ENCODE peak calls at places on chromosomes 2 and 18, in four cellular contexts. U, I, C and S are unnamed samples.

GRCh38 chr2:240961878-240962277 is 36.5 kb upstream of the SNED1 start:
- DNase-seq in U (no peak), I (peak), C (no peak), S (no peak)

GRCh38 chr18:44946529-44947113 is 265.9 kb downstream of the SETBP1 start:
- DNase-seq in U (no peak), I (no peak), C (no peak), S (no peak)

GRCh38 chr2:151762694-151763093 is 28.4 kb upstream of the NEB start:
- DNase-seq in U (no peak), I (no peak), C (no peak), S (no peak)

GRCh38 chr2:238114851-238115660 is 14.9 kb downstream of the ESPNL start:
- DNase-seq in U (no peak), I (no peak), C (no peak), S (no peak)

GRCh38 chr2:43027103-43027482 is 199.3 kb downstream of the ZFP36L2 start:
- DNase-seq in U (no peak), I (no peak), C (no peak), S (no peak)

GRCh38 chr18:8362863-8363262 is 246.4 kb upstream of the RAB12 start:
- DNase-seq in U (no peak), I (no peak), C (no peak), S (no peak)

GRCh38 chr18:11502368-11502767 is 107.0 kb upstream of the SLC35G4 start:
- DNase-seq in U (no peak), I (no peak), C (no peak), S (no peak)

GRCh38 chr2:15722980-15723379 is 131.3 kb downstream of the DDX1 start:
- DNase-seq in U (no peak), I (no peak), C (no peak), S (no peak)

GRCh38 chr2:54000524-54000923 is 29.7 kb upstream of the PSME4 start:
- DNase-seq in U (no peak), I (no peak), C (no peak), S (no peak)

GRCh38 chr18:74784791-74785190 is 187.1 kb downstream of the ZNF407 start:
- DNase-seq in U (no peak), I (no peak), C (no peak), S (no peak)

GRCh38 chr2:15817748-15818147 is 122.6 kb upstream of the MYCN start:
- DNase-seq in U (no peak), I (no peak), C (no peak), S (no peak)

GRCh38 chr18:54209471-54210180 is 14.8 kb downstream of the MBD2 start:
- DNase-seq in U (no peak), I (no peak), C (no peak), S (no peak)

GRCh38 chr2:230324503-230324902 is 2.5 kb upstream of the SP140L start:
- DNase-seq in U (no peak), I (no peak), C (no peak), S (no peak)

GRCh38 chr2:230325316-230326243 is 1.4 kb upstream of the SP140L start:
- DNase-seq in U (no peak), I (no peak), C (no peak), S (no peak)

GRCh38 chr2:230327418-230328154 is 593 bp downstream of the SP140L start:
- DNase-seq in U (no peak), I (no peak), C (no peak), S (no peak)

GRCh38 chr2:230328155-230328458 is 1.1 kb downstream of the SP140L start:
- DNase-seq in U (no peak), I (no peak), C (no peak), S (no peak)

DNA sequence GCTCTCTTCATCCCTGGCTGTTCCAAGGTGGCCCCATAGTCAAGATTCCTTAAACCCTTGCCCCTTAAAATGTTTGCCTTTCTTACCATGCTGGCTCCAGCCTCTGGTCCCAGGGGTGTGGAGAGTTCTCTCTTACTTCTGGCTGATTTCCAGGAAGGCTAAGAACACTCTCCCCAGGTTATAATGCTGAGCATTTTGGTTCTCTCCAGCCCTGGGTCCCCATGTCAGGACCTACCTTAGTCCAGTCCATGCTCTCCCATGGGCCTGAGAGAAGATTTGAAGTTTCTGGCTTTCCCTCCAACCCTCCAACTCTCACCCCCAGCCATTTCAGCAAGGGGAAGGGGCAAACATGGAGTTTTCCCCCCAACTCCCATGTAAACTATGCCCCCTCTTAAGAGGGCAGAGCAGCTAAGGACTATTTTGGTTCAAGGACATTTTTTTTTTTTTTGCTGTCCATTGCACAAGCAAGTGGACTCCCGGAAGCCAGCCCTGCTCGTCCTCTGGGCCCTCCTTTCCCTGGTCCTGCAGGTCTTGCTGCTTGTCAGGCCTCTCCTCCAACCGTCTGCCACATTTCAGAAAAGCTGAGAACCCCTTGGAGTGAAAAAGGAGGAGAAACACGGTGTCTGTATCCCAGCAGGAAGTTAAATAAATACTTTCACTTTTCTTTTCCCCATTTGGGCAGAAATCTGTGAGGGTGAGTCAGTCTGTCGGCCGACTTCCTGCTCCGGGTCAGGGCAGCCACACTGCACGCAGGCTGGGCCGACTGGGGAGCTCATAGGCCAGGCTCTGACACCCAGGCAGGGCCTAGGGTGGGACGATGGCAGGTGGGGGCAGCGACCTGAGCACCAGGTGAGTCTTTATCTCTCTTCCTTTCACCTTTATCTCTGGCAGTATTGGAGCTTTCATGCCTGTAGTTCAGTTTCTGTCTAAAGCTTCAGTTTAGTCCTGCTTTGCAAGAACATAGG is at the start of gene SP140L:
- DNase-seq in U (peak), I (peak), C (peak), S (peak)
- TF ChIP-seq POLR2A in U (no peak), I (peak), C (no peak), S (peak)

GRCh38 chr2:125684256-125684655 is 971.7 kb upstream of the GYPC start:
- DNase-seq in U (no peak), I (no peak), C (no peak), S (no peak)
- TF ChIP-seq POLR2A in U (no peak), I (no peak), C (no peak), S (no peak)

GRCh38 chr2:38793511-38793910 is 15.5 kb downstream of the GEMIN6 start:
- DNase-seq in U (no peak), I (no peak), C (no peak), S (no peak)
- TF ChIP-seq POLR2A in U (no peak), I (no peak), C (no peak), S (no peak)

DNA sequence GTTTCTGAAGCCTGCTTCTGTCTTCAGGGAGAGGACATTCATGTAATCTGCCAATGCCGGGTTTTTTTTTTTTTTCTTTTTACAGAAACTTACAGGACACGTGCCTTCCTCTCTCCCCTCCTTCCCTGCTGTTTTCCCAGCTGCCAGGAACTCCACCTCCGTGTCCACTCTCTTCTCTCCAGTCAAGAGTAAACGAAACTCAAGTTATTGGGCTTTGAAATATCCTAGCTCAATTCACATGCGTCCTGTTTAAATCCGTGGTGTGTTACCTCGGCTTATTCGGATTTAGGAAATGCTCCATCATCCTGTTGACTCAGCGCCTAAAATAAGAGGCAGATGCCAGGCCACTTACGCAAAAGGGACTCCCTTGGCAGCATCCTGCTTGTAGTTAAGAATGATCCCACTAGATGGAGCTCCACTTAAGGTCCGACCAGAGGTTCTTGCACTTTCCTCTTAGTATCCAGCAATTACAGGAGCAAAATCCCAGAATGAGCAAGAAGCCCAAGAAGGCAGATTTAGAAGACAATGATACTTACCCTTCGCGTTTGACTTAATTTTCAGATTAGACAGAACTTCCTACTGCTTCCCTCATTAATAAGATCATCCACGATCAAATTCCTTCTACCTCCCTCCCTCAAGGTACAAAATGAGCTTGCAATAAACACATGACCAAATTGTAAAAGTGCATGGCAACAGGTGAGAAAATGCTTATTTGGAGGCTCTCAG is 97.2 kb upstream of the ZCCHC2 start:
- DNase-seq in U (peak), I (peak), C (peak), S (no peak)
- TF ChIP-seq POLR2A in U (no peak), I (no peak), C (no peak), S (no peak)